ENCODE peak calls at places on chromosomes 5 and 9, in seven cellular contexts. M, W, O, F, G, N and J are unnamed samples.

GRCh38 chr5:114223866-114224265 is 138.0 kb upstream of the KCNN2 start:
- DNase-seq in F (no peak), M (peak; percentile 10), N (peak; percentile 27), W (no peak), G (no peak), O (no peak), J (no peak)

GRCh38 chr5:105952875-105953274 is 1717.9 kb downstream of the EFNA5 start:
- DNase-seq in O (no peak), G (no peak), N (no peak), W (no peak), M (no peak), F (no peak), J (no peak)

GRCh38 chr5:79845448-79846197 is 145.4 kb downstream of the MTX3 start:
- DNase-seq in N (peak; percentile 17), F (peak; percentile 43), O (no peak), M (no peak), G (no peak), W (no peak), J (no peak)

GRCh38 chr5:149887622-149888183 is 56.9 kb downstream of the PDE6A start:
- DNase-seq in N (peak; percentile 7), W (no peak), O (peak; percentile 62), G (no peak), M (no peak), F (peak; percentile 34), J (no peak)

GRCh38 chr5:57684299-57684702 is 201.7 kb upstream of the ACTBL2 start:
- DNase-seq in W (no peak), N (no peak), F (no peak), O (no peak), M (no peak), G (no peak), J (no peak)

GRCh38 chr5:81950996-81951395 is 20.8 kb upstream of the ATG10 start:
- DNase-seq in O (no peak), M (no peak), F (no peak), N (no peak), G (no peak), W (no peak), J (no peak)

GRCh38 chr5:93607367-93608258 is 24.6 kb downstream of the NR2F1 start:
- DNase-seq in W (no peak), F (no peak), G (no peak), M (peak; percentile 82), O (peak; percentile 68), N (peak; percentile 57), J (no peak)

GRCh38 chr9:3880851-3881250 is 355.1 kb upstream of the RFX3 start:
- DNase-seq in M (no peak), W (no peak), G (no peak), N (no peak), F (no peak), O (no peak), J (no peak)

GRCh38 chr5:67643531-67643930 is 446.9 kb upstream of the CD180 start:
- DNase-seq in G (no peak), O (no peak), N (no peak), M (no peak), F (no peak), W (no peak), J (no peak)

GRCh38 chr9:107750741-107751521 is 261.4 kb upstream of the KLF4 start:
- DNase-seq in F (no peak), N (peak; percentile 82), O (no peak), W (peak; percentile 90), M (no peak), G (peak; percentile 77), J (no peak)

GRCh38 chr9:137423810-137424291 is 658 bp downstream of the NOXA1 start:
- DNase-seq in M (peak; percentile 78), O (no peak), F (peak; percentile 48), N (peak; percentile 64), G (no peak), W (peak; percentile 41), J (no peak)

GRCh38 chr5:394671-395155 is 48.3 kb upstream of the EXOC3 start:
- DNase-seq in W (no peak), N (no peak), O (no peak), M (peak; percentile 47), F (no peak), G (peak; percentile 12), J (no peak)

GRCh38 chr9:1154739-1155138 is 104.6 kb downstream of the DMRT2 start:
- DNase-seq in N (no peak), G (no peak), O (no peak), F (no peak), M (no peak), W (no peak), J (no peak)

GRCh38 chr9:90064248-90064647 is 459.4 kb downstream of the GADD45G start:
- DNase-seq in W (no peak), F (no peak), M (no peak), N (no peak), O (no peak), G (no peak), J (no peak)

GRCh38 chr9:87395804-87396458 is 101.7 kb upstream of the DAPK1 start:
- DNase-seq in W (no peak), O (no peak), F (no peak), M (no peak), N (peak; percentile 90), G (no peak), J (no peak)

GRCh38 chr5:105088961-105089360 is 1526.4 kb upstream of the NUDT12 start:
- DNase-seq in F (no peak), N (no peak), W (no peak), M (no peak), G (no peak), O (no peak), J (no peak)

GRCh38 chr5:61625682-61626620 is 293.9 kb downstream of the ZSWIM6 start:
- DNase-seq in O (peak; percentile 69), M (peak; percentile 89), W (peak; percentile 48), N (peak; percentile 88), F (peak; percentile 30), G (peak; percentile 86), J (no peak)

GRCh38 chr5:35990941-35991592 is at the start of gene UGT3A1:
- DNase-seq in N (no peak), O (peak; percentile 45), W (no peak), G (no peak), F (no peak), M (peak; percentile 81), J (no peak)

GRCh38 chr9:82783045-82783444 is 279.9 kb downstream of the RASEF start:
- DNase-seq in N (no peak), W (no peak), G (no peak), O (no peak), M (no peak), F (no peak), J (no peak)

GRCh38 chr9:134895849-134896833 is 15.5 kb downstream of the FCN2 start:
- DNase-seq in O (peak; percentile 39), G (no peak), M (no peak), N (peak; percentile 20), F (no peak), W (peak; percentile 78), J (no peak)

GRCh38 chr9:136931615-136932130 is 12.9 kb downstream of the FBXW5 start:
- DNase-seq in F (no peak), G (no peak), O (no peak), N (no peak), W (no peak), M (no peak), J (no peak)

DNA sequence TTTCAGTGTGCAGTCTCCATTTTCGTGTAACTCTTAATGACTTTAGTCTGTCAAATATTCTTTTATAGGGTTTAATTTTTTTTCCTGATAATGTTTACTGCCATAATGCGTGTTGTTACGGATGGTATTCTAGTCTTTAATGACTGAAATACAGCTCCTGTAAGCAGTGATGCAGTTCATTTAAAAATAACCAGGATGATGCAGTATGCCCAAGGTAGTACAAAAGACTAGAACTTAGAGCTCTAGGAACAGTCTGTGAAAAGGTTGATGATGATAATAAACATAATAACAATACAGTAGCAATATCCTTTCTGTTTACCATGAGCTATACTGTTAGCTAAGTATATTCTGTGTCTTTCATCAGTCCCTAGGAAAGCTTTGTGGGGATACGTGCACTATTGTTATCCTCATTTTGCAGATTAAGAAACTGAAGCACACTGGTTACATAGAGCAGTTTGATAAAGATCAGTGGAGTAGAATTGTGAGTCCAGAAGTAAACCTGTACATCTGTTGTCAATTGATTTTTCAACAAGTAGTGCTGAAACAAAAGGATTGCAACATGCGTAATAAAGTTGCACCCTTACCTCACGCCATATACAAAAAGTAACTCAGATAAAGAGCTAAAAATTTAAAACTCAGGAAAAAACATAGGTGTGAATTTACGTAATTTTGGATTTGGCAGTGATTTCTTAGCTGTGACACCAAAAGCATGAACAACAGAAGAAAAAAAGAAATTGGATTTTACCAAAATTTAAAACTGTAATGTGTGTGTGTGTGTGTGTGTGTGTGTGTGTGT is 64.5 kb downstream of the MTREX start:
- DNase-seq in F (no peak), M (no peak), W (no peak), N (no peak), O (no peak), G (no peak), J (no peak)
- H3K36me3 ChIP-seq in F (peaks cover 67% of the 10 kb centered on the region), M (peaks cover 5% of the 10 kb centered on the region), W (no peaks in the 10 kb centered on the region), N (no peaks in the 10 kb centered on the region), O (peaks cover 22% of the 10 kb centered on the region), G (peaks cover 49% of the 10 kb centered on the region), J (peaks cover 38% of the 10 kb centered on the region)

GRCh38 chr9:111586378-111586777 is 13.1 kb downstream of the PTGR1 start:
- DNase-seq in M (no peak), G (no peak), W (no peak), O (no peak), F (no peak), N (no peak), J (no peak)

GRCh38 chr9:111588846-111589245 is 10.6 kb downstream of the PTGR1 start:
- DNase-seq in F (no peak), O (no peak), G (no peak), W (no peak), N (no peak), M (no peak), J (no peak)

DNA sequence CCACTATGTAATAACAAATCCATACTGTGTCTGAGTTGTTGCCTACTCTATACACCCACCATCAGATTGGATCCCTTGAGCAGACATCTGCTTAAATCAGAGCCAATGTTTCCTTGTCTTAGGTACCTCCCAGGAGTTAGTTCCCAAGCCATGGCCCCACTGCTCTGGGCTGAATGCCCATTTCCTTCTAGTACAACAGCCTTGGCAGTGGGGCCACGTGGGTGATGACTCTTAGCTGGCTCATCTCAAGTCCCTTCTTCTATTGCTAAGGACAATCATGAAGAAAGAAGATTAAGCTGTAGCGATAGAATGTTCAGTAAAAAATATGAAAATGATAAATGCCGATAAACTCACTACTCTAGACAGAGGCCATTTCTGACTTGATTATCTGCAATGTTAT is 16.6 kb downstream of the PTGR1 start:
- DNase-seq in O (no peak), M (no peak), F (no peak), G (no peak), W (no peak), N (no peak), J (no peak)
- H3K36me3 ChIP-seq in O (peaks cover 37% of the 10 kb centered on the region), M (peaks cover 9% of the 10 kb centered on the region), F (no peaks in the 10 kb centered on the region), G (peaks cover 66% of the 10 kb centered on the region), W (no peaks in the 10 kb centered on the region), N (no peaks in the 10 kb centered on the region), J (no peaks in the 10 kb centered on the region)

GRCh38 chr5:172096184-172096941 is 89.9 kb upstream of the FBXW11 start:
- DNase-seq in M (peak; percentile 69), N (no peak), W (no peak), F (no peak), O (no peak), G (peak; percentile 30), J (no peak)
- H3K36me3 ChIP-seq in M (peaks cover 2% of the 10 kb centered on the region), N (no peaks in the 10 kb centered on the region), W (no peaks in the 10 kb centered on the region), F (no peaks in the 10 kb centered on the region), O (no peaks in the 10 kb centered on the region), G (peaks cover 85% of the 10 kb centered on the region), J (peaks cover 89% of the 10 kb centered on the region)

DNA sequence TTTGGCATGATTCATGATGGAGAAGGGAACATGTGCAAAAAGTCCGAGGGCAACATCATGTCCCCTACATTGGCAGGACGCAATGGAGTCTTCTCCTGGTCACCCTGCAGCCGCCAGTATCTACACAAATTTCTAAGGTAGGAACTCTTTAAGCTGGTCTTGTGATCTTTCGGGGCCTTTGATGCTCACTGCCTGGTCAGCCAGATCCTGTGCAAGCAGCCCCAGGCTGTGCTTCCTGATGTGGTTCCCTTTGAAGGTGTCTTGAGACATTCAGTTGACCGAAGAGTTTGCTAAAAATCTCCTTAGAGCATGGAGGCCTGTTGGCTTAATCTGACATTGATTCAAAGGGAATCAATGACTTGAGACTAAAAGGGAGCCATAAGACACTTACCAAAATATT is 60.0 kb downstream of the ADAMTS16 start:
- DNase-seq in F (no peak), M (no peak), W (no peak), G (no peak), O (no peak), N (no peak), J (no peak)
- H3K36me3 ChIP-seq in F (no peaks in the 10 kb centered on the region), M (no peaks in the 10 kb centered on the region), W (no peaks in the 10 kb centered on the region), G (no peaks in the 10 kb centered on the region), O (no peaks in the 10 kb centered on the region), N (no peaks in the 10 kb centered on the region), J (no peaks in the 10 kb centered on the region)